ENCODE peak calls at places on chromosomes 11 and 22, in eight cellular contexts. M is stimulated activated CD4-positive, alpha-beta T cell treated with anti-CD3 and anti-CD28 coated beads, Interleukin-15, amount 100 ng/mL, for 1 hour; H is non-pigmented ciliary epithelial cell; T is stomach; W is Peyer's patch; J is dorsolateral prefrontal cortex; K is neuronal stem cell; U is amygdala. C is an unnamed sample.

GRCh38 chr22:46293591-46294260 is 2.9 kb upstream of the GTSE1 start:
- DNase-seq in M (no peak), W (peak), J (peak), T (no peak), H (no peak), U (peak), K (no peak), C (no peak)

GRCh38 chr11:124633355-124633754 is 10.7 kb downstream of the TBRG1 start:
- DNase-seq in M (no peak), H (no peak), K (no peak), W (no peak), J (no peak), T (no peak), U (no peak), C (no peak)

GRCh38 chr11:119513141-119513805 is 90.3 kb upstream of the THY1 start:
- DNase-seq in U (no peak), W (no peak), J (no peak), M (no peak), K (no peak), H (no peak), T (no peak), C (no peak)

GRCh38 chr11:86874314-86875056 is 74.1 kb downstream of the PRSS23 start:
- DNase-seq in J (no peak), T (no peak), M (no peak), H (no peak), U (no peak), K (no peak), W (no peak), C (no peak)

GRCh38 chr11:368414-369335 is 624 bp upstream of the B4GALNT4 start:
- DNase-seq in U (no peak), T (no peak), W (no peak), J (no peak), M (no peak), K (peak), H (no peak), C (no peak)

GRCh38 chr11:125256471-125257010 is 92.0 kb downstream of the PKNOX2 start:
- DNase-seq in M (no peak), T (no peak), U (no peak), H (no peak), J (no peak), K (no peak), W (no peak), C (no peak)

GRCh38 chr22:48103126-48103875 is 1340.9 kb downstream of the TBC1D22A start:
- DNase-seq in K (no peak), T (peak), U (no peak), M (no peak), H (no peak), J (no peak), W (no peak), C (no peak)

GRCh38 chr11:33936745-33937612 is 45.1 kb upstream of the LMO2 start:
- DNase-seq in K (no peak), W (no peak), T (no peak), U (no peak), M (no peak), H (peak), J (no peak), C (no peak)

GRCh38 chr11:34890812-34891211 is 25.4 kb downstream of the APIP start:
- DNase-seq in J (no peak), K (no peak), T (no peak), H (peak), M (no peak), U (no peak), W (no peak), C (peak)

GRCh38 chr11:576791-577610 is 731 bp downstream of the PHRF1 start:
- DNase-seq in M (no peak), T (no peak), H (no peak), W (no peak), U (no peak), J (no peak), K (no peak), C (no peak)

GRCh38 chr22:27624705-27625104 is 176.9 kb downstream of the MN1 start:
- DNase-seq in M (no peak), H (peak), U (no peak), T (no peak), K (no peak), W (no peak), J (no peak), C (no peak)

GRCh38 chr11:10350341-10350740 is 45.5 kb downstream of the ADM start:
- DNase-seq in H (peak), W (no peak), K (no peak), M (no peak), U (no peak), J (no peak), T (no peak), C (no peak)

GRCh38 chr11:29343465-29344333 is 673.1 kb downstream of the KCNA4 start:
- DNase-seq in K (peak), M (no peak), J (peak), T (peak), H (no peak), W (peak), U (peak), C (no peak)

GRCh38 chr22:36222887-36223450 is 16.4 kb downstream of the APOL2 start:
- DNase-seq in H (no peak), U (no peak), T (no peak), J (no peak), M (no peak), K (no peak), W (no peak), C (no peak)

GRCh38 chr22:47835726-47836125 is 1073.3 kb downstream of the TBC1D22A start:
- DNase-seq in U (no peak), J (no peak), W (no peak), H (peak), K (no peak), M (no peak), T (no peak), C (no peak)

GRCh38 chr11:33500865-33501479 is 199.7 kb downstream of the C11orf91 start:
- DNase-seq in K (peak), H (no peak), W (no peak), T (no peak), J (no peak), M (no peak), U (no peak), C (no peak)

GRCh38 chr11:120785576-120785975 is 238.3 kb upstream of the TBCEL start:
- DNase-seq in K (no peak), W (no peak), U (no peak), J (no peak), T (no peak), M (no peak), H (no peak), C (no peak)

GRCh38 chr22:37557321-37558001 is 2.8 kb upstream of the CDC42EP1 start:
- DNase-seq in M (no peak), W (no peak), H (no peak), U (no peak), T (no peak), K (no peak), J (no peak), C (no peak)

GRCh38 chr22:17954860-17955587 is 69.3 kb downstream of the MICAL3 start:
- DNase-seq in T (no peak), M (no peak), J (no peak), H (no peak), U (no peak), W (peak), K (no peak), C (no peak)

GRCh38 chr11:77147668-77148321 is 19.7 kb downstream of the MYO7A start:
- DNase-seq in T (peak), H (no peak), J (no peak), W (peak), U (no peak), M (no peak), K (no peak), C (no peak)

GRCh38 chr11:73229321-73230275 is 11.5 kb downstream of the P2RY2 start:
- DNase-seq in W (peak), H (no peak), T (no peak), J (no peak), M (no peak), K (no peak), U (no peak), C (no peak)

GRCh38 chr22:49546811-49547585 is 280.7 kb downstream of the BRD1 start:
- DNase-seq in T (no peak), J (no peak), M (no peak), K (no peak), H (no peak), U (no peak), W (peak), C (no peak)

GRCh38 chr11:121777056-121777455 is 324.3 kb upstream of the SORL1-AS1 start:
- DNase-seq in T (no peak), H (no peak), U (no peak), W (no peak), K (no peak), M (no peak), J (no peak), C (no peak)

GRCh38 chr22:23759566-23759965 is 3.2 kb upstream of the C22orf15 start:
- DNase-seq in T (no peak), H (no peak), U (no peak), M (no peak), W (no peak), K (no peak), J (no peak), C (no peak)

GRCh38 chr11:69000831-69001245 is 12.2 kb downstream of the MRGPRF start:
- DNase-seq in M (no peak), K (no peak), W (peak), H (no peak), T (no peak), U (no peak), J (no peak), C (no peak)

GRCh38 chr22:40194656-40195055 is 16.9 kb downstream of the TNRC6B start:
- DNase-seq in W (no peak), J (no peak), K (no peak), T (no peak), U (no peak), M (no peak), H (no peak), C (no peak)